ENCODE peak calls at places on chromosomes 1 and 21, in seven cellular contexts. One of them, this sample, is unnamed. For H3K4me1, the result is how much of the 10 kb centered on the place peaks cover.

GRCh38 chr1:55685560-55685959 is 470.4 kb upstream of the USP24 start:
- DNase-seq in effector memory CD4-positive, alpha-beta T cell: no peak
- DNase-seq in fibroblast of lung: no peak
- DNase-seq in left ventricle myocardium inferior: peak
- DNase-seq in aorta: no peak
- DNase-seq in esophagus squamous epithelium: no peak
- DNase-seq in HCT116: no peak
- DNase-seq in this sample: no peak

GRCh38 chr1:184326278-184326677 is 60.6 kb upstream of the C1orf21 start:
- DNase-seq in effector memory CD4-positive, alpha-beta T cell: no peak
- DNase-seq in fibroblast of lung: no peak
- DNase-seq in left ventricle myocardium inferior: no peak
- DNase-seq in aorta: no peak
- DNase-seq in esophagus squamous epithelium: no peak
- DNase-seq in HCT116: no peak
- DNase-seq in this sample: no peak

GRCh38 chr1:173861731-173862145 is 6.1 kb downstream of the GAS5 start:
- DNase-seq in effector memory CD4-positive, alpha-beta T cell: no peak
- DNase-seq in fibroblast of lung: no peak
- DNase-seq in left ventricle myocardium inferior: no peak
- DNase-seq in aorta: no peak
- DNase-seq in esophagus squamous epithelium: no peak
- DNase-seq in HCT116: no peak
- DNase-seq in this sample: peak

GRCh38 chr1:57908471-57908870 is 484.6 kb upstream of the DAB1 start:
- DNase-seq in effector memory CD4-positive, alpha-beta T cell: no peak
- DNase-seq in fibroblast of lung: no peak
- DNase-seq in left ventricle myocardium inferior: no peak
- DNase-seq in aorta: no peak
- DNase-seq in esophagus squamous epithelium: no peak
- DNase-seq in HCT116: no peak
- DNase-seq in this sample: no peak

GRCh38 chr21:15725949-15726348 is 3.8 kb upstream of the USP25 start:
- DNase-seq in effector memory CD4-positive, alpha-beta T cell: no peak
- DNase-seq in fibroblast of lung: no peak
- DNase-seq in left ventricle myocardium inferior: no peak
- DNase-seq in aorta: no peak
- DNase-seq in esophagus squamous epithelium: no peak
- DNase-seq in HCT116: no peak
- DNase-seq in this sample: no peak

GRCh38 chr1:36359383-36359782 is 26.3 kb downstream of the STK40 start:
- DNase-seq in effector memory CD4-positive, alpha-beta T cell: no peak
- DNase-seq in fibroblast of lung: no peak
- DNase-seq in left ventricle myocardium inferior: no peak
- DNase-seq in aorta: no peak
- DNase-seq in esophagus squamous epithelium: no peak
- DNase-seq in HCT116: no peak
- DNase-seq in this sample: no peak

GRCh38 chr21:16775056-16775455 is 737.8 kb upstream of the CXADR start:
- DNase-seq in effector memory CD4-positive, alpha-beta T cell: no peak
- DNase-seq in fibroblast of lung: no peak
- DNase-seq in left ventricle myocardium inferior: no peak
- DNase-seq in aorta: no peak
- DNase-seq in esophagus squamous epithelium: no peak
- DNase-seq in HCT116: no peak
- DNase-seq in this sample: no peak

GRCh38 chr1:41467673-41468072 is 16.8 kb downstream of the EDN2 start:
- DNase-seq in effector memory CD4-positive, alpha-beta T cell: no peak
- DNase-seq in fibroblast of lung: no peak
- DNase-seq in left ventricle myocardium inferior: no peak
- DNase-seq in aorta: no peak
- DNase-seq in esophagus squamous epithelium: no peak
- DNase-seq in HCT116: no peak
- DNase-seq in this sample: no peak

GRCh38 chr1:42014823-42015222 is 96.1 kb upstream of the HIVEP3 start:
- DNase-seq in effector memory CD4-positive, alpha-beta T cell: no peak
- DNase-seq in fibroblast of lung: no peak
- DNase-seq in left ventricle myocardium inferior: no peak
- DNase-seq in aorta: no peak
- DNase-seq in esophagus squamous epithelium: no peak
- DNase-seq in HCT116: no peak
- DNase-seq in this sample: no peak

DNA sequence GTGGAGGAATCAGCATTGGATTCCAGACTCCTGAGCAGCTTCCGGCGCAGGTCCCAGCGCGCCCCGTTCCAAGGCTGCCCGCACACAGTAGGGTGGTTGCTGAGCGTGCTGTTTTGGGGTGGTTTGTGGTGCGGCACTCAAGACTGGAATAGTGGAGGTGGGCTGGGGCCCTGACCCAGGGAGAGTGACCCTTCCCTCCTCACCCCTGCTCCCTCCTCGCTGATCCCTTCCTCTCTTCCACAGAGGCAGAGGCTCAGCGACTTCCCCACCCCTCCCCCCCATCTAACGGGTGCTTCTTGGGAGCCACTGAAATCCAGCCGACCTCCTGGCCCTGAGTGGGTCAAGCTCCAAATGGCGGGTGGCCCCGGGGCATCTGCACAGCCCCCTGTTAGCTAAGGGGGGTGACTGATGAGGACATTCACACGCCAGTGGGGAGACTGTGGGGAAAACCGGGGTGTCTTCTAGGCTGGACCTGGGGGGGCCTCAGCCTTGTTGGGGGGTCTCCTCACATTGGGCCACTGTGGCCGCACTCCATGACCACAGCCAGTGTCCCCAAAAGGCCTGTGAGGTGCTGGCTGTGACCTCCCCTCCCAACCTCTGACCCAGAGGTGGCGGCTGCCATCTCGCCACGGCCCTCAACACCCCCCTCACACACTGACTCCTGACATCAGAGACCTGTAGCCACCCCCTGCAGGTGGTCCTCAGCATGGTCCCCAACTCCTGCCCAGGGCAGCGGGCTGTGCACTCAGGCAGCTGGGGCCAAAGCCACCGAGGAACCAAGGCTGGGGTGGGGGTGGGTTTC is 3.9 kb upstream of the HES4 start:
- DNase-seq in effector memory CD4-positive, alpha-beta T cell: no peak
- DNase-seq in fibroblast of lung: no peak
- DNase-seq in left ventricle myocardium inferior: no peak
- DNase-seq in aorta: no peak
- DNase-seq in esophagus squamous epithelium: no peak
- DNase-seq in HCT116: no peak
- DNase-seq in this sample: no peak
- H3K4me1 ChIP-seq in effector memory CD4-positive, alpha-beta T cell: under half
- H3K4me1 ChIP-seq in fibroblast of lung: under half
- H3K4me1 ChIP-seq in left ventricle myocardium inferior: half or more
- H3K4me1 ChIP-seq in aorta: under half
- H3K4me1 ChIP-seq in esophagus squamous epithelium: under half
- H3K4me1 ChIP-seq in HCT116: under half
- H3K4me1 ChIP-seq in this sample: under half

GRCh38 chr1:38852780-38853179 is 6.8 kb downstream of the RRAGC start:
- DNase-seq in effector memory CD4-positive, alpha-beta T cell: no peak
- DNase-seq in fibroblast of lung: no peak
- DNase-seq in left ventricle myocardium inferior: no peak
- DNase-seq in aorta: no peak
- DNase-seq in esophagus squamous epithelium: no peak
- DNase-seq in HCT116: no peak
- DNase-seq in this sample: no peak
- H3K27ac ChIP-seq in effector memory CD4-positive, alpha-beta T cell: no peak
- H3K27ac ChIP-seq in fibroblast of lung: no peak
- H3K27ac ChIP-seq in left ventricle myocardium inferior: no peak
- H3K27ac ChIP-seq in aorta: no peak
- H3K27ac ChIP-seq in esophagus squamous epithelium: no peak
- H3K27ac ChIP-seq in HCT116: no peak
- H3K27ac ChIP-seq in this sample: no peak

GRCh38 chr1:225449774-225450173 is 21.9 kb upstream of the LBR start:
- DNase-seq in effector memory CD4-positive, alpha-beta T cell: no peak
- DNase-seq in fibroblast of lung: no peak
- DNase-seq in left ventricle myocardium inferior: no peak
- DNase-seq in aorta: no peak
- DNase-seq in esophagus squamous epithelium: no peak
- DNase-seq in HCT116: no peak
- DNase-seq in this sample: no peak
- H3K4me1 ChIP-seq in effector memory CD4-positive, alpha-beta T cell: under half
- H3K4me1 ChIP-seq in fibroblast of lung: under half
- H3K4me1 ChIP-seq in left ventricle myocardium inferior: under half
- H3K4me1 ChIP-seq in aorta: under half
- H3K4me1 ChIP-seq in esophagus squamous epithelium: half or more
- H3K4me1 ChIP-seq in HCT116: under half
- H3K4me1 ChIP-seq in this sample: half or more

DNA sequence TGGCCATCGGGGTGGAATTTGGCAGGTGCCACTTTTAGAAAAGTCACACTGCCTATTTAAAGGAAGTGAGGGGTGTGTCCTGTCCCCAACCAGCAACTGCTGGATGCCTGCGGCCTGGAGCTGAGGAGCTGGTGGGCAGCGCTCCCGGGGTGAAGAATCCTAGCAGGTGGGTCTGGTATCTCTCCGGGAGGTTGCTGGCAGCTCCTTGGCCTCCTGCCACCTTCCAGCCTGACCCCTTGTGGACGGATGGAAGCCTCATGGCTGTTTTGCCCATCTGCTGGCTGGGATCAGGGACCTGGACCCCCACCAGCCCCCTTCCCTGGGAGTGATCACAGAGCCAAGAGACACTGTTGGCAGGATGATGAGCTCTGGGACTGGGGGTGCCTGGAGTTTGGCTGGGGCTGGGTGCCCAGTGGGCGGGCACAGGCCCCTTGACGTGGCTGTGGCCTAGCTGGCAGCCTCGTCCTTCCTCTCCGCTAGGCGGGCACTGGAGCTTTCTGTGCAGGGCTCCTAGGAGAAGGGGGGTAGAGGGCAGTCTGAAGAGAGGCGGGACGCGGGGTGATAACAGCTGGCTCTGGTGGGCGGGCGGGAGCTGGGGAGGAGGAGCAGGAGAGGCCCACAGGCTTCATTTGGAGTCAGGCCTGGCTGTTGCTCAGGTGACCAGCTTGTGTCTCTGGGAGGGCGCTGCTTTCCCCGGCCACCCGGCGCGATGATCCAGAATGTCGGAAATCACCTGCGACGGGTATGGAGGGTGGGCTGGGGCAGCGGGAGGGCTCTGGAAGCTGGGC is at the start of gene ACOT11:
- DNase-seq in effector memory CD4-positive, alpha-beta T cell: no peak
- DNase-seq in fibroblast of lung: peak
- DNase-seq in left ventricle myocardium inferior: peak
- DNase-seq in aorta: peak
- DNase-seq in esophagus squamous epithelium: no peak
- DNase-seq in HCT116: no peak
- DNase-seq in this sample: no peak
- H3K27ac ChIP-seq in effector memory CD4-positive, alpha-beta T cell: no peak
- H3K27ac ChIP-seq in fibroblast of lung: peak
- H3K27ac ChIP-seq in left ventricle myocardium inferior: peak
- H3K27ac ChIP-seq in aorta: peak
- H3K27ac ChIP-seq in esophagus squamous epithelium: peak
- H3K27ac ChIP-seq in HCT116: no peak
- H3K27ac ChIP-seq in this sample: no peak

DNA sequence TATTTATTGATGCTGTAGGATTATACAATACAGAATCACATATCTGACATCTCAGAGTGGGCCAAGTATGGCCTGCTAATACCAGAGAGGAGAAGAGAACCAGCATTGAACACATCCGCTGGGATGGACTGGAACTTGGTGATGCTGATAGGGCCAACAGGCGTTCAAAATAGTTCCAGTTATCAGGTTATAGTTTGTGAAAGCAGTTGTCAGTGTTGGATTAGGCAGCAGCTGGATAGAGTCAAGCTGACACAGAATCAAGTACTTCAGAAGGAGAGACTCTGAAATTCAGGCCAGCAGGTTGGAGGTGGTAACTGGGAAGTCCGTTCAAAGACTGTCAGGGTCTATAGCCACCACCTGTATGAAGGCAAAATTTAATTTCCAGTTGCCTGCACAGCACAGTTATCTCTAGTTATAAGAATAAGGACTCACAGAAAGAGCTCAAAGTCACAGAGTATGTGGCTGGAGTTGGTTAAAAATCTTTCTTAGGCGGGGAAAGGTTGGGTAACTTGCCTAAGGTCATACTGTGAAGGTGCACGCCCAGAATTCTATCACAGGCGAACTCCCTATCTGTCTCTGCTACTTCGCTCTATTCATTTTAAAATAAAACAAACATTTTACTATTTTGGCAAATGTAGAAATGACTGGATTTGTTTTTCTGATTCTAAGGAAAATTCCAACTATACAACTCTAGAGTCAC is 9.9 kb upstream of the DIPK1A start:
- DNase-seq in effector memory CD4-positive, alpha-beta T cell: no peak
- DNase-seq in fibroblast of lung: no peak
- DNase-seq in left ventricle myocardium inferior: no peak
- DNase-seq in aorta: no peak
- DNase-seq in esophagus squamous epithelium: no peak
- DNase-seq in HCT116: no peak
- DNase-seq in this sample: no peak
- H3K4me1 ChIP-seq in effector memory CD4-positive, alpha-beta T cell: under half
- H3K4me1 ChIP-seq in fibroblast of lung: under half
- H3K4me1 ChIP-seq in left ventricle myocardium inferior: under half
- H3K4me1 ChIP-seq in aorta: under half
- H3K4me1 ChIP-seq in esophagus squamous epithelium: under half
- H3K4me1 ChIP-seq in HCT116: under half
- H3K4me1 ChIP-seq in this sample: under half

GRCh38 chr1:227562923-227563318 is 435 bp upstream of the ZNF678 start:
- DNase-seq in effector memory CD4-positive, alpha-beta T cell: no peak
- DNase-seq in fibroblast of lung: no peak
- DNase-seq in left ventricle myocardium inferior: no peak
- DNase-seq in aorta: peak
- DNase-seq in esophagus squamous epithelium: no peak
- DNase-seq in HCT116: no peak
- DNase-seq in this sample: no peak
- H3K27ac ChIP-seq in effector memory CD4-positive, alpha-beta T cell: no peak
- H3K27ac ChIP-seq in fibroblast of lung: no peak
- H3K27ac ChIP-seq in left ventricle myocardium inferior: peak
- H3K27ac ChIP-seq in aorta: no peak
- H3K27ac ChIP-seq in esophagus squamous epithelium: peak
- H3K27ac ChIP-seq in HCT116: peak
- H3K27ac ChIP-seq in this sample: no peak

GRCh38 chr21:44849616-44850130 is 23.8 kb downstream of the PTTG1IP start:
- DNase-seq in effector memory CD4-positive, alpha-beta T cell: no peak
- DNase-seq in fibroblast of lung: no peak
- DNase-seq in left ventricle myocardium inferior: no peak
- DNase-seq in aorta: no peak
- DNase-seq in esophagus squamous epithelium: no peak
- DNase-seq in HCT116: no peak
- DNase-seq in this sample: no peak
- H3K4me1 ChIP-seq in effector memory CD4-positive, alpha-beta T cell: under half
- H3K4me1 ChIP-seq in fibroblast of lung: under half
- H3K4me1 ChIP-seq in left ventricle myocardium inferior: half or more
- H3K4me1 ChIP-seq in aorta: under half
- H3K4me1 ChIP-seq in esophagus squamous epithelium: under half
- H3K4me1 ChIP-seq in HCT116: under half
- H3K4me1 ChIP-seq in this sample: under half